ENCODE peak calls at places on chromosome 5, in six cellular contexts. One of them, this sample, is unnamed.

GRCh38 chr5:171418316-171418981 is 998 bp upstream of the FGF18 start:
- DNase-seq in breast epithelium: peak
- DNase-seq in uterus: peak
- DNase-seq in transverse colon: peak
- DNase-seq in H1: peak
- DNase-seq in GM12892: peak
- DNase-seq in this sample: peak

GRCh38 chr5:94782376-94782775 is 163.9 kb downstream of the SLF1 start:
- DNase-seq in breast epithelium: no peak
- DNase-seq in uterus: no peak
- DNase-seq in transverse colon: no peak
- DNase-seq in H1: no peak
- DNase-seq in GM12892: no peak
- DNase-seq in this sample: no peak

GRCh38 chr5:33401482-33402390 is 39.0 kb upstream of the TARS1 start:
- DNase-seq in breast epithelium: no peak
- DNase-seq in uterus: no peak
- DNase-seq in transverse colon: no peak
- DNase-seq in H1: no peak
- DNase-seq in GM12892: no peak
- DNase-seq in this sample: no peak

GRCh38 chr5:1003296-1003937 is 5.2 kb upstream of the NKD2 start:
- DNase-seq in breast epithelium: peak
- DNase-seq in uterus: peak
- DNase-seq in transverse colon: peak
- DNase-seq in H1: no peak
- DNase-seq in GM12892: no peak
- DNase-seq in this sample: no peak

GRCh38 chr5:107389130-107389553 is 281.6 kb downstream of the EFNA5 start:
- DNase-seq in breast epithelium: no peak
- DNase-seq in uterus: no peak
- DNase-seq in transverse colon: peak
- DNase-seq in H1: no peak
- DNase-seq in GM12892: no peak
- DNase-seq in this sample: no peak

GRCh38 chr5:81023261-81024015 is 63.3 kb downstream of the RASGRF2 start:
- DNase-seq in breast epithelium: no peak
- DNase-seq in uterus: no peak
- DNase-seq in transverse colon: no peak
- DNase-seq in H1: no peak
- DNase-seq in GM12892: no peak
- DNase-seq in this sample: no peak

GRCh38 chr5:178436326-178436940 is 153.8 kb downstream of the COL23A1 start:
- DNase-seq in breast epithelium: no peak
- DNase-seq in uterus: no peak
- DNase-seq in transverse colon: no peak
- DNase-seq in H1: no peak
- DNase-seq in GM12892: no peak
- DNase-seq in this sample: no peak

GRCh38 chr5:75337366-75338021 is 474 bp downstream of the HMGCR start:
- DNase-seq in breast epithelium: peak
- DNase-seq in uterus: peak
- DNase-seq in transverse colon: peak
- DNase-seq in H1: no peak
- DNase-seq in GM12892: peak
- DNase-seq in this sample: peak

GRCh38 chr5:36839479-36839878 is 37.1 kb upstream of the NIPBL start:
- DNase-seq in breast epithelium: no peak
- DNase-seq in uterus: no peak
- DNase-seq in transverse colon: no peak
- DNase-seq in H1: no peak
- DNase-seq in GM12892: no peak
- DNase-seq in this sample: no peak

GRCh38 chr5:126363658-126364057 is 59.6 kb upstream of the GRAMD2B start:
- DNase-seq in breast epithelium: no peak
- DNase-seq in uterus: no peak
- DNase-seq in transverse colon: no peak
- DNase-seq in H1: no peak
- DNase-seq in GM12892: no peak
- DNase-seq in this sample: no peak

GRCh38 chr5:141605523-141606277 is 13.1 kb downstream of the DIAPH1 start:
- DNase-seq in breast epithelium: no peak
- DNase-seq in uterus: no peak
- DNase-seq in transverse colon: peak
- DNase-seq in H1: no peak
- DNase-seq in GM12892: peak
- DNase-seq in this sample: peak

GRCh38 chr5:141608557-141608956 is 10.2 kb downstream of the DIAPH1 start:
- DNase-seq in breast epithelium: no peak
- DNase-seq in uterus: no peak
- DNase-seq in transverse colon: no peak
- DNase-seq in H1: no peak
- DNase-seq in GM12892: no peak
- DNase-seq in this sample: no peak

GRCh38 chr5:141608046-141608445 is 10.8 kb downstream of the DIAPH1 start:
- DNase-seq in breast epithelium: no peak
- DNase-seq in uterus: no peak
- DNase-seq in transverse colon: no peak
- DNase-seq in H1: no peak
- DNase-seq in GM12892: no peak
- DNase-seq in this sample: no peak

GRCh38 chr5:141603912-141604311 is 14.9 kb downstream of the DIAPH1 start:
- DNase-seq in breast epithelium: no peak
- DNase-seq in uterus: no peak
- DNase-seq in transverse colon: no peak
- DNase-seq in H1: no peak
- DNase-seq in GM12892: no peak
- DNase-seq in this sample: no peak

GRCh38 chr5:141604318-141604717 is 14.5 kb downstream of the DIAPH1 start:
- DNase-seq in breast epithelium: no peak
- DNase-seq in uterus: peak
- DNase-seq in transverse colon: peak
- DNase-seq in H1: no peak
- DNase-seq in GM12892: no peak
- DNase-seq in this sample: peak
- TF ChIP-seq POLR2A in breast epithelium: no peak
- TF ChIP-seq POLR2A in uterus: no peak
- TF ChIP-seq POLR2A in transverse colon: no peak
- TF ChIP-seq POLR2A in H1: no peak
- TF ChIP-seq POLR2A in GM12892: no peak
- TF ChIP-seq POLR2A in this sample: peak

GRCh38 chr5:10629661-10630060 is 65.8 kb downstream of the ANKRD33B start:
- DNase-seq in breast epithelium: no peak
- DNase-seq in uterus: no peak
- DNase-seq in transverse colon: no peak
- DNase-seq in H1: no peak
- DNase-seq in GM12892: no peak
- DNase-seq in this sample: no peak

GRCh38 chr5:10626473-10627013 is 62.7 kb downstream of the ANKRD33B start:
- DNase-seq in breast epithelium: no peak
- DNase-seq in uterus: no peak
- DNase-seq in transverse colon: no peak
- DNase-seq in H1: no peak
- DNase-seq in GM12892: no peak
- DNase-seq in this sample: peak

GRCh38 chr5:10625700-10626472 is 62.0 kb downstream of the ANKRD33B start:
- DNase-seq in breast epithelium: no peak
- DNase-seq in uterus: no peak
- DNase-seq in transverse colon: no peak
- DNase-seq in H1: no peak
- DNase-seq in GM12892: no peak
- DNase-seq in this sample: no peak

GRCh38 chr5:10628601-10629000 is 64.7 kb downstream of the ANKRD33B start:
- DNase-seq in breast epithelium: no peak
- DNase-seq in uterus: no peak
- DNase-seq in transverse colon: no peak
- DNase-seq in H1: no peak
- DNase-seq in GM12892: no peak
- DNase-seq in this sample: no peak

DNA sequence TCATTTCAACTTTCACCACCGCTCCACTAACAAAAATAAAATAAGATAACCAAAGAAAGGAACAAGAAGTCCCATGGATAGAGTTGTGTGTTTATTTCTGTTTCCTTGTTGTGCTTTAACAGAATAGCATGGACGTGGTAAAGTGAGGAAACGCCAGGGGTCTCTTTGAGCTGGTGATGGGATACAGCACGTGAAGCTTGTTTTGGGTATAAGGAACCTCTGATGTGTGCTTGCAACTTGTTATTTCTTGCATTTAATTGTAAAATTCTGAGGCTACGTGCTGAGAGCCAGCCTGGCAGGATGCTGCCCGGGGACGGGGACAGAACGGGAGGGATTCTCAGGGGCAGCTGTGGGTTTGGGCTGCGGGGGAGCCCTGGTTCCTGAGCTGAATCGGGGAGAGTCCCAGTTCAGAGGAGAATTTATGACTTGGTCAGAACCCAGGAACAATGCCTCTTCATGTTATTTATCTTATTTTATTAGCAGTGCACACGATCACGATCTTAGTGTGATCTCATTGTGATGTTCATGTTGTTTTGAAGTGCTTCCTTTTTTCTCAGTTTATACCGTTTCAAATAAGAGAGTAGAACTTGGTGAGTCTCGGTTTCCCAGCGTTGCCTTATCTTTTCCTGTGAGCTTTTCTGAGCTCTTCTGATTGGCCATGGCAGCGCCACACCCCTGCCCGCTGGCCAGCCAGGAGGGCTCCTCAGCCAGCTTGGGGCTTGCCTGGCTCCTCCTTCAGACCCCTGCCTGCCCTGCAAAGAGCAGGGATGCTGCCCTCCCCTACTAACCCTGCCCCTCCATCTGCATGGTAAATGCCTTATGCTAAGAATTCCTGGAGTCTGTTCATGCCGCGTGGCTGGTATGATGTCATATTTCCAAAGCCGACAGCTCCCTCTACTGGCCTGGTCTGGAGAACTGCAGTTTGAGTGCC is 63.6 kb downstream of the ANKRD33B start:
- DNase-seq in breast epithelium: peak
- DNase-seq in uterus: peak
- DNase-seq in transverse colon: peak
- DNase-seq in H1: peak
- DNase-seq in GM12892: peak
- DNase-seq in this sample: peak
- TF ChIP-seq POLR2A in breast epithelium: no peak
- TF ChIP-seq POLR2A in uterus: no peak
- TF ChIP-seq POLR2A in transverse colon: no peak
- TF ChIP-seq POLR2A in H1: no peak
- TF ChIP-seq POLR2A in GM12892: peak
- TF ChIP-seq POLR2A in this sample: no peak

GRCh38 chr5:16934669-16935068 is 1.4 kb downstream of the MYO10 start:
- DNase-seq in breast epithelium: no peak
- DNase-seq in uterus: no peak
- DNase-seq in transverse colon: no peak
- DNase-seq in H1: no peak
- DNase-seq in GM12892: no peak
- DNase-seq in this sample: no peak

GRCh38 chr5:16937503-16938161 is 1.5 kb upstream of the MYO10 start:
- DNase-seq in breast epithelium: no peak
- DNase-seq in uterus: no peak
- DNase-seq in transverse colon: no peak
- DNase-seq in H1: no peak
- DNase-seq in GM12892: no peak
- DNase-seq in this sample: no peak

GRCh38 chr5:16937023-16937379 is 913 bp upstream of the MYO10 start:
- DNase-seq in breast epithelium: peak
- DNase-seq in uterus: no peak
- DNase-seq in transverse colon: peak
- DNase-seq in H1: no peak
- DNase-seq in GM12892: no peak
- DNase-seq in this sample: no peak

GRCh38 chr5:16935271-16936149 is 578 bp downstream of the MYO10 start:
- DNase-seq in breast epithelium: peak
- DNase-seq in uterus: peak
- DNase-seq in transverse colon: peak
- DNase-seq in H1: peak
- DNase-seq in GM12892: no peak
- DNase-seq in this sample: no peak

DNA sequence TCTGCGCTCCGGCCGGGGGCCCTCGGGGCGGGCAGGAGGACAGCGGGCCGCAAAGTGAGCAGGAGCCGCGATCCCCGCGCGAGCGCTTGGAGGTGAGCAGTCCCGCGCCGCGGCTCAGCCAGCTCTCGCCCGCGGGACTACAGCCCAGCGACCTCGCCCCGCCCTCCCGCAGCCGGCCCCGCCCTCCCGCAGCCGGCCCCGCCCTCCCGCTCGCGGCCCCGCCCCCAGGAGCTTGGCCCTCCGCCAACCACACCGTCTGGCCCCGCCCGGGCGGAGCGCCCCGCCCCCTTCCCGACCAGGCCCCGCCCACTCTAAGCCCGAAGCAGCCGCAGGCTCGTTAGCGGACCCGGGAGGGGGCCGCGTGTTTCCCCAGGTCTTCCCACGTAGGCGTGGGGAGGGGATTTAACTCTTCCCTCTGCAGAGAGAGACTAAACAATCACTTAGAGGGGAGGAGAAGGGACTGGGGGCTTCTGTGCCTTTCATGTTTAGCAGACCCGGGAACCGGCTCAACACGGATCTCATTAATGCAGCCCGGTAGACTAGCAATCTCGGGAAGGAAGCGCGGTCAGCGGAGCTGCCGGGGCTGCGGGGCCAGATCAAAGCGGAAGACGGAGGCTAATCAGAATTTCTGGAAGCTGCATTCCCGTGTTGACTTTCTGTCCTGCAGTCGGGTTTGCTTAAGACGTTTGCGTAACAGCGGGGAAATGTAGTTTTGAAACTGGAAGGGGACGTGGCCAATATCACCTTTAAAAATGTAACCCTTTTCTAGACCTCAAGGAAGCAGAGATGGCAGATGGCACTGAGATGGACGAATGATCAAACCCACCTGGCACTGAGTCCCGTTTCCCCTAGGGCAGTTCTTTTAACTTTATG is at the start of gene MYO10:
- DNase-seq in breast epithelium: peak
- DNase-seq in uterus: peak
- DNase-seq in transverse colon: peak
- DNase-seq in H1: peak
- DNase-seq in GM12892: peak
- DNase-seq in this sample: peak
- TF ChIP-seq POLR2A in breast epithelium: no peak
- TF ChIP-seq POLR2A in uterus: peak
- TF ChIP-seq POLR2A in transverse colon: peak
- TF ChIP-seq POLR2A in H1: peak
- TF ChIP-seq POLR2A in GM12892: no peak
- TF ChIP-seq POLR2A in this sample: no peak

DNA sequence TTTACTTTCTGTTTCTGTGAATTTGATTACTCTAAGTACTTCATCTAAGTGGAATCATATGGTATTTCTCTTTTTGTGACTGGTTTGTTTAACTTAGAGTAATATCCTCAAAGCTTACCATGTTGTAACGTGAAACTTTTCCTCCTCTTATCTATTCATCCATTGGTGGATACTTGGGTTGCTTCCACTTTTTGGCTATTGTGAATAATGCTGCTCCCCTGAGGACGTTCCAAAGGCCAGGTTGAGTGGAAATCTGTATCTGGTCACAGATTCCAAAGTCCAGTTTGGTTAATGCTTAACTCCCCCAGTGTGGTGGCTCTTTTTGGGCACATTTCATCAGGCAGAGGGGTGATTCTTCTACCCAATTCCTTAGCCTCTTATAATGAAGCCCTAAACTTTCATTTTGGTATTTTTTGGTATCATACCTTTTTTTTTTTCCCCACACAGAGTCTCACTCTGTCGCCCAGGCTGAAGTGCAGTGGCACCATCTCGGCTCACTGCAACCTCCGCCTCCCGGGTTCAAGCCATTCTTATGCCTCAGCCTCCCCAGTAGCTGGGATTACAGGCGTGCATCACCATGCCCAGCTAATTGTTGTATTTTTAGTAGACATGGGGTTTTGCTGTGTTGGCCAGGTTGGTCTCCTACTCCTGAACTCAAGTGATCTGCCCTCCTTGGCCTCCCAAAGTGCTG is 65.4 kb downstream of the CMYA5 start:
- DNase-seq in breast epithelium: no peak
- DNase-seq in uterus: no peak
- DNase-seq in transverse colon: no peak
- DNase-seq in H1: no peak
- DNase-seq in GM12892: no peak
- DNase-seq in this sample: no peak
- TF ChIP-seq POLR2A in breast epithelium: no peak
- TF ChIP-seq POLR2A in uterus: no peak
- TF ChIP-seq POLR2A in transverse colon: no peak
- TF ChIP-seq POLR2A in H1: no peak
- TF ChIP-seq POLR2A in GM12892: no peak
- TF ChIP-seq POLR2A in this sample: no peak

This sample was measured in erythroblast.